ENCODE peak calls at places on chromosome 12, in five cellular contexts. F is thoracic aorta; G is CD8-positive, alpha-beta T cell; O is neural progenitor cell; R is cardiac muscle cell. Q is an unnamed sample.

GRCh38 chr12:74412607-74413230 is 124.9 kb upstream of the ATXN7L3B start:
- DNase-seq in F (no peak), G (no peak), O (no peak), R (peak; percentile 24), Q (no peak)

GRCh38 chr12:128844031-128844635 is 9.1 kb upstream of the GLT1D1 start:
- DNase-seq in F (no peak), G (no peak), O (peak; percentile 59), R (no peak), Q (no peak)

GRCh38 chr12:130555628-130556485 is 160.2 kb downstream of the RIMBP2 start:
- DNase-seq in F (no peak), G (no peak), O (no peak), R (no peak), Q (peak; percentile 95)

GRCh38 chr12:104669851-104670337 is 213.1 kb downstream of the CHST11 start:
- DNase-seq in F (no peak), G (peak; percentile 38), O (no peak), R (no peak), Q (no peak)

GRCh38 chr12:87428701-87429277 is 600.4 kb downstream of the C12orf50 start:
- DNase-seq in F (no peak), G (no peak), O (no peak), R (no peak), Q (no peak)

GRCh38 chr12:67433393-67434175 is 164.4 kb downstream of the CAND1 start:
- DNase-seq in F (no peak), G (no peak), O (no peak), R (no peak), Q (no peak)

GRCh38 chr12:51480978-51481377 is 56.3 kb downstream of the SLC4A8 start:
- DNase-seq in F (no peak), G (no peak), O (no peak), R (no peak), Q (no peak)

GRCh38 chr12:107560194-107560905 is 125.2 kb upstream of the PWP1 start:
- DNase-seq in F (no peak), G (no peak), O (peak; percentile 26), R (no peak), Q (no peak)

GRCh38 chr12:124609041-124609984 is 41.9 kb upstream of the NCOR2 start:
- DNase-seq in F (no peak), G (peak; percentile 95), O (no peak), R (no peak), Q (peak; percentile 56)

GRCh38 chr12:7068240-7068993 is 7.9 kb downstream of the C1S start:
- DNase-seq in F (no peak), G (no peak), O (no peak), R (peak; percentile 6), Q (no peak)

GRCh38 chr12:19915392-19916192 is 452.7 kb upstream of the PDE3A start:
- DNase-seq in F (no peak), G (no peak), O (peak; percentile 66), R (peak; percentile 47), Q (peak; percentile 24)

GRCh38 chr12:112946236-112947000 is 8.1 kb downstream of the OAS3 start:
- DNase-seq in F (no peak), G (no peak), O (no peak), R (no peak), Q (no peak)

GRCh38 chr12:52361553-52361952 is 5.7 kb downstream of the KRT85 start:
- DNase-seq in F (no peak), G (no peak), O (no peak), R (no peak), Q (no peak)

GRCh38 chr12:29103539-29103974 is 45.5 kb upstream of the FAR2 start:
- DNase-seq in F (no peak), G (peak; percentile 37), O (no peak), R (no peak), Q (no peak)

GRCh38 chr12:115396567-115396966 is 712.6 kb upstream of the TBX3 start:
- DNase-seq in F (no peak), G (no peak), O (no peak), R (no peak), Q (no peak)

GRCh38 chr12:94575024-94575423 is 75.3 kb downstream of the TMCC3 start:
- DNase-seq in F (no peak), G (no peak), O (peak; percentile 30), R (no peak), Q (no peak)

GRCh38 chr12:122929812-122930211 is 33.9 kb upstream of the VPS37B start:
- DNase-seq in F (no peak), G (no peak), O (no peak), R (no peak), Q (no peak)

GRCh38 chr12:24599737-24600136 is 349.2 kb downstream of the BCAT1 start:
- DNase-seq in F (no peak), G (no peak), O (no peak), R (no peak), Q (no peak)

GRCh38 chr12:105256921-105257320 is 20.9 kb upstream of the APPL2 start:
- DNase-seq in F (no peak), G (no peak), O (no peak), R (no peak), Q (no peak)

GRCh38 chr12:59119676-59120075 is 199.4 kb upstream of the LRIG3 start:
- DNase-seq in F (no peak), G (no peak), O (no peak), R (no peak), Q (no peak)

GRCh38 chr12:80815351-80815750 is 98.6 kb downstream of the MYF5 start:
- DNase-seq in F (no peak), G (no peak), O (no peak), R (no peak), Q (no peak)

GRCh38 chr12:91511795-91512420 is 329.3 kb upstream of the DCN start:
- DNase-seq in F (no peak), G (no peak), O (peak; percentile 11), R (no peak), Q (no peak)

GRCh38 chr12:65631621-65632111 is 192.6 kb upstream of the HMGA2 start:
- DNase-seq in F (peak; percentile 6), G (no peak), O (no peak), R (no peak), Q (no peak)

GRCh38 chr12:124617615-124618014 is 50.2 kb upstream of the NCOR2 start:
- DNase-seq in F (no peak), G (no peak), O (peak; percentile 67), R (no peak), Q (peak; percentile 78)

GRCh38 chr12:109999983-110000505 is 814 bp downstream of the ANKRD13A start:
- DNase-seq in F (no peak), G (no peak), O (peak; percentile 54), R (peak; percentile 19), Q (no peak)

GRCh38 chr12:33226671-33227070 is 212.9 kb downstream of the SYT10 start:
- DNase-seq in F (no peak), G (no peak), O (no peak), R (no peak), Q (no peak)

GRCh38 chr12:95073698-95074520 is 491 bp upstream of the NR2C1 start:
- DNase-seq in F (no peak), G (no peak), O (no peak), R (no peak), Q (no peak)

GRCh38 chr12:133037207-133038005 is at the start of gene ZNF84:
- DNase-seq in F (peak; percentile 86), G (peak; percentile 99), O (peak; percentile 99), R (peak; percentile 98), Q (peak; percentile 96)

GRCh38 chr12:133038310-133038709 is 1.0 kb downstream of the ZNF84 start:
- DNase-seq in F (no peak), G (no peak), O (no peak), R (no peak), Q (no peak)
- H3K36me3 ChIP-seq in F (peaks cover 29% of the 10 kb centered on the region), G (peaks cover 23% of the 10 kb centered on the region), O (peaks cover 45% of the 10 kb centered on the region), R (peaks cover 10% of the 10 kb centered on the region), Q (peaks cover 33% of the 10 kb centered on the region)

DNA sequence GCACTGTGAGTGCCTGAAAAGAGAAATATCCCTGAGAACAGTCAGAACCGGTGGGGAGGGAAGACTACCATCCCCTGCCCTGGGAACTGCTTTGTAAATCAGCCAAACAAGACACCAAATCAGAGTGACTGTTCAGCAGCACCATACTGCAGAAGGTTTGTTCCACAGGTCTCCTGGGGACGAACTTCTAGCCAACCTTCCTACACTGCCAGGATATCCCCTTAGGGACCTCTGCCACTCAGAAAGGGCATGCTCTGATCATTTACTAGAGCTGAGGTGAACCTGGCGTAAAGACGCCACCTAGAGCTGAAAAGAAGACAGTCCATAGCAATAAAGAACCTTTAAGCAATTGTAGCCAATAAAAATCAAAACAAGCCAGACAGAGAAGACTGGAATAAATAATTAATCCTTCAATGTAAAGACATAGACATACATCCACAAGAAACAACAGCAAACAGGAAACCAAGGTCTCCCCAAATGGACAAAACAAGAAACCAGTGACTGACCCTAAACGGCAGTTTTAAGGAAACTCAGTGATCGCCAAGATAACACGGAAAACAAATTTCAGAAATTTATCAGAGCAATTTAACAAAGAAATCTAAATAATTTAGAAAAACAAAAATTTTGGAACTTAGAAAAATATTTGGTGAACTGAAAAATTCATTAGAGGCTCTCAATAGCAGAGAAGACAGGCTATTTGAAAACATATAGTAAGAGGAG is 228.1 kb upstream of the AMIGO2 start:
- DNase-seq in F (no peak), G (peak; percentile 61), O (peak; percentile 68), R (peak; percentile 64), Q (peak; percentile 19)
- TF ChIP-seq CTCF in F (peak; percentile 33), G (peak; percentile 60), O (peak; percentile 79), R (peak; percentile 68), Q (peak; percentile 48)

DNA sequence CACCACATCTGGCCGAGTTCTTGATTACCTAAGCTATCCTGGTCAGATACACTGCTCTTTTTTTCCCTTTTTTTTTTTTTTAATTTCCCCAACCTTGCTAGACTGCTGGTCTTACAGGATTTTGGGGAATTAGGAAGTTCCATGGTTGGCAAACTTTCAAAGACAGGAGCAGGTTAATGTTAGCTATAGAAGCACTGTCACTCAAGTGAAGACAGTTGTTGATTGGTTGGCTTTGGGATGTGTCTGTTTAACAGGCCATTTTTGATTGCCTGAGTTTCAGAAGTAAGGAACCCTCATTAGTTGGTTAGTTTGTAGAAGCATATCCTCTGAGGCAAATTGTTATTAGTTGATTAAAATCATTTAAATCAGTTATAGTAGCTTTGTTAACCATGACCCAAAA is 36.8 kb downstream of the RAP1B start:
- DNase-seq in F (no peak), G (no peak), O (no peak), R (no peak), Q (no peak)
- H3K36me3 ChIP-seq in F (peaks cover 17% of the 10 kb centered on the region), G (peaks cover 15% of the 10 kb centered on the region), O (peaks cover 12% of the 10 kb centered on the region), R (peaks cover 19% of the 10 kb centered on the region), Q (peaks cover 6% of the 10 kb centered on the region)

GRCh38 chr12:68899251-68899771 is 33.7 kb downstream of the CPM start:
- DNase-seq in F (no peak), G (no peak), O (no peak), R (no peak), Q (no peak)
- TF ChIP-seq CTCF in F (no peak), G (no peak), O (no peak), R (peak; percentile 71), Q (no peak)

DNA sequence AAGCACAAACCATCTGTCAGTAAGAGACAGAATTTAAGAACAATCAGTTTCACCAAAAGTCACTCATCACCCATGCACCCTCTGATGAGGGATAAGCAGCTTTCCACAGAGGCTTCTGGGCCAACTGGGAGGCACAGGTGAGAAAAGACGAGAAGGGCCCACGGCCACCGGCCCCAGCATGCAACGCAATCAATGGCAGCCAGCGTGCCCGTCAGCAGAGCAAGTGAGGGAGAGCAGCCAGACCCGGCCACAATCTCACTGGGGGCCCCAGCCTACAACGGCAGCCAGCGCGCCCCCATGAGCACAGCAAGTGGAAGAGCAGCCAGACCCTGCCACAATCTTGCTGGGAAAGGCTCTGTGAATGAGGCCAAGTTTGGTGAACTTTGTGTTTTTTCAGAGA is 13.3 kb downstream of the ANKLE2 start:
- DNase-seq in F (no peak), G (no peak), O (no peak), R (no peak), Q (no peak)
- H3K36me3 ChIP-seq in F (peaks cover 79% of the 10 kb centered on the region), G (peaks cover 61% of the 10 kb centered on the region), O (peaks cover 2% of the 10 kb centered on the region), R (peaks cover 61% of the 10 kb centered on the region), Q (peaks cover 93% of the 10 kb centered on the region)

Q was measured in BE2C.